ENCODE peak calls at places on chromosome 10, in nine cellular contexts. N is sigmoid colon, P is testis, X is esophagus squamous epithelium, S is right lobe of liver, U is body of pancreas, V is IMR-90, M is spleen, Z is tibial nerve. T is an unnamed sample.

GRCh38 chr10:9926003-9926402 is 1091.7 kb upstream of the CELF2 start:
- DNase-seq in N (no peak), P (no peak), X (no peak), S (no peak), U (no peak), V (no peak), M (no peak), Z (no peak), T (no peak)

GRCh38 chr10:110783509-110784103 is 88.1 kb upstream of the PDCD4 start:
- DNase-seq in N (no peak), P (no peak), X (no peak), S (no peak), U (peak), V (peak), M (no peak), Z (no peak), T (no peak)

GRCh38 chr10:131002031-131002861 is 309.3 kb downstream of the TCERG1L start:
- DNase-seq in N (no peak), P (peak), X (no peak), S (no peak), U (no peak), V (no peak), M (peak), Z (no peak), T (no peak)

GRCh38 chr10:119737827-119738226 is 12.0 kb downstream of the INPP5F start:
- DNase-seq in N (no peak), P (no peak), X (no peak), S (no peak), U (peak), V (peak), M (no peak), Z (no peak), T (no peak)

GRCh38 chr10:85674851-85675250 is 691.7 kb downstream of the GRID1 start:
- DNase-seq in N (no peak), P (no peak), X (no peak), S (no peak), U (no peak), V (no peak), M (no peak), Z (no peak), T (no peak)

GRCh38 chr10:78953124-78954008 is 115.4 kb upstream of the ZMIZ1 start:
- DNase-seq in N (no peak), P (no peak), X (no peak), S (no peak), U (no peak), V (no peak), M (no peak), Z (no peak), T (no peak)

GRCh38 chr10:43692051-43692825 is 43.6 kb upstream of the ZNF32 start:
- DNase-seq in N (no peak), P (no peak), X (no peak), S (no peak), U (peak), V (peak), M (peak), Z (peak), T (no peak)

GRCh38 chr10:95389982-95390381 is 99.2 kb upstream of the PDLIM1 start:
- DNase-seq in N (no peak), P (no peak), X (no peak), S (no peak), U (no peak), V (no peak), M (no peak), Z (no peak), T (no peak)

GRCh38 chr10:69088801-69089501 is 1.0 kb downstream of the SRGN start:
- DNase-seq in N (no peak), P (no peak), X (no peak), S (no peak), U (no peak), V (peak), M (no peak), Z (no peak), T (no peak)

GRCh38 chr10:69088471-69088769 is 517 bp downstream of the SRGN start:
- DNase-seq in N (no peak), P (no peak), X (no peak), S (no peak), U (no peak), V (no peak), M (no peak), Z (no peak), T (no peak)

GRCh38 chr10:69086131-69086530 is 1.8 kb upstream of the SRGN start:
- DNase-seq in N (no peak), P (no peak), X (no peak), S (no peak), U (no peak), V (no peak), M (no peak), Z (no peak), T (no peak)

GRCh38 chr10:69089638-69090599 is 2.0 kb downstream of the SRGN start:
- DNase-seq in N (no peak), P (no peak), X (no peak), S (no peak), U (peak), V (peak), M (peak), Z (no peak), T (peak)

DNA sequence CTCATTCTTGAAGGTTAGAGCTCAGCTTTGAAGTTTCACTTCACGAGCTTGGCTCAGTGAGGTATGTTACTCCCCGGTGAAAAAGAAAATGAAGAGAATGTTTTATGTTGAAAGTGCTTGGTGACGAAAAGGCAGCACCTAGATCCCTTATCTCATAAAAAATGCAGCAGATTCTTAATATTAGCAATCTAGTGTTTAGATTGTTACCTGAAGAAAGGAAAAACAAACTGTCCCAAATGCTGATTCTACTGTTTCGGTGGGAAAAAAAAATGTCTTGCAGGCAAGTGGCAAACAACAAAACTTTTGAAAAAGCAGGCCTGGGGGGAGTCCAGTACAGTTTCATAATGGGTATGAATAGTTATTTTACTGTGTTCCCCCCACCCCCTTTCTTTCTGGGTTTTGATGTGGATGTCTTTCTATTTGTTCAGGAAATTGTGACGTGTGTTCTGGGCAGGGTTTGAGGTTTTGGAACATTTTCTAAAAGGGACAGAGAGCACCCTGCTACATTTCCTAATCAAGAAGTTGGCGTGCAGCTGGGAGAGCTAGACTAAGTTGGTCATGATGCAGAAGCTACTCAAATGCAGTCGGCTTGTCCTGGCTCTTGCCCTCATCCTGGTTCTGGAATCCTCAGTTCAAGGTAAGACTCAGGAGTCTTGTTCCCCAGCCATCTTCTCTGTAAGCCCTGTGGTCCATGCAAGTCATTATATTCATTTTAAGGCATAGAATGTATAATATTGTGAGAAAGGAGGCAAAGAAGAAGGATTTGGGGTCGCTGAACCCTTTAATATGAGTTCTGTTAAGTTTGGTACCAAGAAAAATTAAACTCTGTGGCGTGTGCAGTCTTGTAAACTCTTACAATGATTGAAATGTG is at the start of gene SRGN:
- DNase-seq in N (peak), P (peak), X (peak), S (peak), U (peak), V (peak), M (peak), Z (peak), T (peak)
- H3K4me3 ChIP-seq in N (peak), P (peak), X (peak), S (peak), U (no peak), V (peak), M (peak), Z (peak), T (peak)

GRCh38 chr10:125820705-125821104 is 2.4 kb downstream of the UROS start:
- DNase-seq in N (no peak), P (no peak), X (no peak), S (no peak), U (no peak), V (no peak), M (no peak), Z (no peak), T (no peak)

GRCh38 chr10:125827133-125827532 is 3.8 kb downstream of the BCCIP start:
- DNase-seq in N (no peak), P (no peak), X (no peak), S (no peak), U (no peak), V (no peak), M (no peak), Z (no peak), T (no peak)

GRCh38 chr10:125824736-125825135 is 1.4 kb downstream of the BCCIP start:
- DNase-seq in N (no peak), P (no peak), X (no peak), S (no peak), U (no peak), V (peak), M (no peak), Z (no peak), T (no peak)

GRCh38 chr10:125823663-125824251 is 411 bp downstream of the BCCIP start:
- DNase-seq in N (no peak), P (peak), X (no peak), S (no peak), U (peak), V (peak), M (peak), Z (no peak), T (no peak)

GRCh38 chr10:125822878-125823662 is at the start of the genes BCCIP and UROS:
- DNase-seq in N (peak), P (peak), X (peak), S (peak), U (peak), V (peak), M (peak), Z (peak), T (peak)
- TF ChIP-seq POLR2A in N (peak), P (no peak), X (peak), S (peak), U (no peak), V (peak), M (peak), Z (peak), T (peak)

DNA sequence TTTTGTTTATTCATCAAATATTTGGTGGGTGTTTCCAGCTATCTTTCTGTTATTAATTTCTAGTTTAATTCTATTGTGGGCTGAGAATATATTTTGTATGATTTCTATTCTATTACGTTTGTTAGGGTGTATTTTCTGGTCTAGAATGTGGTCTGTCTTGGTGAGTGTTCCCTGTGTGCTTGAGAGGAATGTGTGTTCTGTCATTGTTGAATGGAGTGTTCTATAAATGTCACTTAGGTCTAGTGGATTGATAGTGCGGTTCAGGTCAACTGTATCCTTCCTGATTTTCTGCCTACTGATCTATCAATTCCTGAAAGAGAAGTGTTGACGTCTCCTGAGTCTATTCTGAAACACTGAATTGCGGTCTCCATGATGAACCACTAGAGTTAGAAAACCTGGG is 8.5 kb downstream of the HTRA1 start:
- DNase-seq in N (no peak), P (no peak), X (no peak), S (no peak), U (no peak), V (no peak), M (no peak), Z (no peak), T (no peak)
- H3K27ac ChIP-seq in N (peak), P (no peak), X (peak), S (no peak), U (no peak), V (no peak), M (no peak), Z (no peak), T (no peak)

GRCh38 chr10:71462642-71462935 is 65.9 kb downstream of the CDH23 start:
- DNase-seq in N (no peak), P (no peak), X (no peak), S (no peak), U (no peak), V (no peak), M (no peak), Z (no peak), T (no peak)
- H3K4me3 ChIP-seq in N (no peak), P (no peak), X (no peak), S (no peak), U (no peak), V (no peak), M (no peak), Z (no peak), T (no peak)

GRCh38 chr10:21173964-21174669 is 277.0 kb upstream of the NEBL start:
- DNase-seq in N (no peak), P (peak), X (no peak), S (peak), U (peak), V (no peak), M (peak), Z (no peak), T (peak)
- TF ChIP-seq POLR2A in N (no peak), P (no peak), X (peak), S (peak), U (peak), V (no peak), M (no peak), Z (no peak), T (peak)

GRCh38 chr10:19921300-19922140 is 105.3 kb downstream of the PLXDC2 start:
- DNase-seq in N (no peak), P (no peak), X (no peak), S (no peak), U (no peak), V (peak), M (no peak), Z (no peak), T (no peak)

GRCh38 chr10:19929466-19930140 is 113.4 kb downstream of the PLXDC2 start:
- DNase-seq in N (no peak), P (no peak), X (no peak), S (no peak), U (no peak), V (peak), M (no peak), Z (no peak), T (no peak)

GRCh38 chr10:19922236-19922963 is 106.2 kb downstream of the PLXDC2 start:
- DNase-seq in N (no peak), P (peak), X (no peak), S (no peak), U (peak), V (peak), M (no peak), Z (peak), T (no peak)

GRCh38 chr10:19920075-19920726 is 104.0 kb downstream of the PLXDC2 start:
- DNase-seq in N (no peak), P (no peak), X (no peak), S (no peak), U (no peak), V (no peak), M (no peak), Z (no peak), T (no peak)

DNA sequence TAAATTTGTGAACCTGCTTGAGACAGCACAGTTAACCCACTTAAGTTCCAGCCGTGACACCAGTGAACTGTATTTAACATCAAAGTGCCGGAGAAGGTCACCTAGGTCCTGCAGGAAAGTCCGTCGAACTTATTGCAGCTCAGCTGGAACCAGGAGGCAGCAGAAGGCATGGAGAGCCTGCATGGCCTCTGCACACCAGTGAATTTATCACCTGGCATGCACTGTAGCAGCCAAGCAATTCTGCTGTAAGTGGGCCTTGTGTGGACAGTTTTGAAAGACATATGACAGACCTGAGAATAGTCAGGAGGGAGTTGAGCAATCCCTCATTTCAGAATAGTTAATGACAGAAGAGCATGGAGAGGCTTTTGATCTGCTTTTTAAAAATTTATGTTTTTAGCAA is 108.8 kb downstream of the PLXDC2 start:
- DNase-seq in N (no peak), P (no peak), X (no peak), S (no peak), U (no peak), V (no peak), M (no peak), Z (no peak), T (no peak)
- H3K27ac ChIP-seq in N (no peak), P (no peak), X (no peak), S (no peak), U (no peak), V (no peak), M (no peak), Z (no peak), T (no peak)

DNA sequence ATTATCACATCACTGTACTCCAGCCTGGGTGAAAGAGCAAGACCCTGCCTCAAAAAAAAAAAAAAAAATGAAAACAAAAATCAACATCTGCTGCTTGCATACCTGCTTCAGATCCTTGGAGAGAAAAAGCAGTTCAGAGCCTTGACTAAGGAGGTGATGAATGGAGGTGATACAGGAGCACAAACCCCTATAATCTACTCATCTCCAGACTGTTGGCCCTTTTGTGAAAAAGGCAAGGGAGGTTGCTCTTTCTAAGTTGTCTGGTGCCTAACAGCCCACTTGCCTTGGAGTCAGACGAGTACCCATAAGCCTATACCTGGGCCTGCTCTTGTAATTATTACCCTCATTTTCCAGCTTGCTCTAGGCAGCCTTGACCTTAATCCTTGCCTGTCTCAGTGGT is 1.4 kb downstream of the SFXN2 start:
- DNase-seq in N (no peak), P (no peak), X (no peak), S (no peak), U (no peak), V (no peak), M (no peak), Z (no peak), T (no peak)
- H3K4me3 ChIP-seq in N (no peak), P (no peak), X (no peak), S (no peak), U (no peak), V (no peak), M (no peak), Z (no peak), T (no peak)

GRCh38 chr10:14671383-14671782 is 103.3 kb downstream of the FAM107B start:
- DNase-seq in N (no peak), P (peak), X (no peak), S (no peak), U (no peak), V (no peak), M (no peak), Z (no peak), T (no peak)

GRCh38 chr10:14667748-14668147 is 106.9 kb downstream of the FAM107B start:
- DNase-seq in N (no peak), P (no peak), X (no peak), S (no peak), U (no peak), V (no peak), M (no peak), Z (no peak), T (no peak)

GRCh38 chr10:14667270-14667669 is 107.4 kb downstream of the FAM107B start:
- DNase-seq in N (no peak), P (no peak), X (no peak), S (no peak), U (no peak), V (no peak), M (no peak), Z (no peak), T (no peak)

GRCh38 chr10:14670551-14671240 is 104.0 kb downstream of the FAM107B start:
- DNase-seq in N (peak), P (no peak), X (no peak), S (no peak), U (no peak), V (peak), M (no peak), Z (no peak), T (no peak)

GRCh38 chr10:14669576-14669975 is 105.1 kb downstream of the FAM107B start:
- DNase-seq in N (no peak), P (no peak), X (no peak), S (no peak), U (no peak), V (no peak), M (no peak), Z (no peak), T (no peak)
- TF ChIP-seq POLR2A in N (no peak), P (no peak), X (no peak), S (no peak), U (no peak), V (no peak), M (no peak), Z (no peak), T (no peak)

DNA sequence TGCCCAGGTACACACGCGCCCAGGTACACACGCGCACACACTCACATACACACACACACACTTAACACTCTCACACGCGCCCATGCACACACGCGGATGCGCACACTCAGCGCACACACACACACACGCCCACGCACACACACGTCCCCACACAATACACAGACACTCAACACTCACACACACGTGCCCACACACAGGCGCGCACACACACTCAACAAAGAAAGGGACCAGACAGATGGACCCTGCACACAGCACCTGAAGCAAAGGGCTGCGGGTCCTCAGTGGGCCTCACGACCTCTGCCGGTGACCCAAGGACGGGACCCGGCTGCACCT is 257.4 kb downstream of the ZMYND11 start:
- DNase-seq in N (no peak), P (no peak), X (no peak), S (no peak), U (no peak), V (no peak), M (no peak), Z (no peak), T (no peak)
- H3K27ac ChIP-seq in N (no peak), P (no peak), X (no peak), S (no peak), U (no peak), V (no peak), M (no peak), Z (no peak), T (no peak)

T was measured in thyroid gland.